ENCODE peak calls at places on chromosomes 2 and 18, in five cellular contexts. U, T, J, K and I are unnamed samples.

GRCh38 chr2:44955593-44956449 is 14.3 kb downstream of the SIX3 start:
- DNase-seq in U (peak), T (peak), J (peak), K (peak), I (peak)

GRCh38 chr2:60366178-60366577 is 187.3 kb downstream of the BCL11A start:
- DNase-seq in U (no peak), T (no peak), J (no peak), K (no peak), I (no peak)

GRCh38 chr2:8679827-8680731 is 1.8 kb upstream of the ID2 start:
- DNase-seq in U (no peak), T (no peak), J (no peak), K (no peak), I (peak)

GRCh38 chr2:185921048-185921756 is 182.6 kb downstream of the FSIP2 start:
- DNase-seq in U (no peak), T (no peak), J (no peak), K (no peak), I (no peak)

GRCh38 chr2:29223851-29224692 is 108.9 kb downstream of the CLIP4 start:
- DNase-seq in U (peak), T (no peak), J (no peak), K (peak), I (peak)

GRCh38 chr2:241189856-241190201 is 1.4 kb downstream of the ANO7 start:
- DNase-seq in U (no peak), T (no peak), J (no peak), K (no peak), I (no peak)

GRCh38 chr2:240233891-240234502 is 93.5 kb upstream of the OTOS start:
- DNase-seq in U (no peak), T (no peak), J (peak), K (no peak), I (no peak)

GRCh38 chr18:61605376-61606067 is 272.3 kb downstream of the CDH20 start:
- DNase-seq in U (no peak), T (no peak), J (no peak), K (no peak), I (no peak)

GRCh38 chr2:99878951-99879350 is 263.4 kb downstream of the AFF3 start:
- DNase-seq in U (no peak), T (peak), J (no peak), K (no peak), I (peak)

GRCh38 chr2:69797836-69798465 is 31.5 kb upstream of the GMCL1 start:
- DNase-seq in U (no peak), T (no peak), J (no peak), K (no peak), I (no peak)

GRCh38 chr2:96225016-96225533 is 16.4 kb upstream of the STARD7 start:
- DNase-seq in U (no peak), T (no peak), J (no peak), K (no peak), I (no peak)

GRCh38 chr18:38539373-38539772 is 973.8 kb upstream of the CELF4 start:
- DNase-seq in U (no peak), T (no peak), J (no peak), K (no peak), I (no peak)

GRCh38 chr2:195021704-195022513 is 635.1 kb upstream of the SLC39A10 start:
- DNase-seq in U (no peak), T (no peak), J (no peak), K (no peak), I (no peak)

GRCh38 chr2:138777996-138778395 is 2.2 kb downstream of the NXPH2 start:
- DNase-seq in U (no peak), T (no peak), J (no peak), K (peak), I (peak)

GRCh38 chr2:16687222-16687621 is 21.6 kb upstream of the CYRIA start:
- DNase-seq in U (no peak), T (no peak), J (no peak), K (no peak), I (no peak)

GRCh38 chr2:47174731-47175361 is 19.7 kb upstream of the STPG4 start:
- DNase-seq in U (peak), T (no peak), J (no peak), K (peak), I (peak)

GRCh38 chr18:67644226-67644625 is 127.7 kb upstream of the DSEL start:
- DNase-seq in U (no peak), T (no peak), J (no peak), K (no peak), I (no peak)

GRCh38 chr2:121501070-121501469 is 29.6 kb upstream of the RNU4ATAC start:
- DNase-seq in U (no peak), T (no peak), J (no peak), K (no peak), I (no peak)

GRCh38 chr2:147045113-147045512 is 799.7 kb upstream of the ACVR2A start:
- DNase-seq in U (peak), T (no peak), J (peak), K (peak), I (peak)

GRCh38 chr2:159224061-159224813 is 62.3 kb downstream of the WDSUB1 start:
- DNase-seq in U (no peak), T (no peak), J (no peak), K (no peak), I (no peak)

GRCh38 chr2:150626934-150627336 is 139.5 kb upstream of the RND3 start:
- DNase-seq in U (no peak), T (no peak), J (no peak), K (no peak), I (no peak)

GRCh38 chr2:181471227-181471626 is 14.0 kb downstream of the ITGA4 start:
- DNase-seq in U (no peak), T (no peak), J (no peak), K (no peak), I (no peak)

GRCh38 chr2:135742307-135742838 is 718 bp downstream of the UBXN4 start:
- DNase-seq in U (peak), T (peak), J (peak), K (peak), I (peak)

GRCh38 chr2:21836261-21836660 is 712.5 kb downstream of the TDRD15 start:
- DNase-seq in U (no peak), T (no peak), J (no peak), K (no peak), I (no peak)

GRCh38 chr2:155418753-155419152 is 720.3 kb downstream of the KCNJ3 start:
- DNase-seq in U (no peak), T (no peak), J (no peak), K (no peak), I (no peak)

GRCh38 chr2:70553334-70553583 is 367 bp downstream of the TGFA start:
- DNase-seq in U (no peak), T (no peak), J (no peak), K (no peak), I (peak)

GRCh38 chr2:133658020-133658903 is 90.0 kb upstream of the NCKAP5 start:
- DNase-seq in U (no peak), T (no peak), J (no peak), K (no peak), I (no peak)

GRCh38 chr18:21243041-21243431 is 1.0 kb downstream of the GREB1L start:
- DNase-seq in U (no peak), T (no peak), J (no peak), K (no peak), I (no peak)

GRCh38 chr2:34734662-34735061 is 1135.6 kb upstream of the FAM98A start:
- DNase-seq in U (no peak), T (no peak), J (no peak), K (no peak), I (peak)

GRCh38 chr2:218406949-218407703 is 7.5 kb downstream of the CTDSP1 start:
- DNase-seq in U (no peak), T (no peak), J (peak), K (no peak), I (peak)

GRCh38 chr2:240871071-240871958 is 2.7 kb downstream of the AGXT start:
- DNase-seq in U (no peak), T (no peak), J (no peak), K (no peak), I (no peak)

GRCh38 chr2:231391981-231392380 is 3.5 kb upstream of the B3GNT7 start:
- DNase-seq in U (no peak), T (no peak), J (no peak), K (no peak), I (no peak)

GRCh38 chr2:170929686-170930050 is 615 bp downstream of the GORASP2 start:
- DNase-seq in U (peak), T (no peak), J (peak), K (peak), I (peak)

GRCh38 chr2:121218386-121218938 is 66.5 kb downstream of the TFCP2L1 start:
- DNase-seq in U (no peak), T (no peak), J (no peak), K (no peak), I (no peak)

GRCh38 chr18:23872701-23873550 is 141.6 kb upstream of the TTC39C start:
- DNase-seq in U (no peak), T (no peak), J (no peak), K (peak), I (no peak)

GRCh38 chr2:96859338-96859649 is 1.5 kb upstream of the ANKRD39 start:
- DNase-seq in U (no peak), T (no peak), J (peak), K (no peak), I (no peak)

GRCh38 chr2:43300781-43301586 is 74.6 kb upstream of the ZFP36L2 start:
- DNase-seq in U (no peak), T (no peak), J (no peak), K (no peak), I (no peak)

GRCh38 chr2:45822272-45822630 is 170.8 kb downstream of the PRKCE start:
- DNase-seq in U (no peak), T (no peak), J (no peak), K (peak), I (no peak)

GRCh38 chr2:127620867-127621266 is 25.1 kb upstream of the GPR17 start:
- DNase-seq in U (no peak), T (no peak), J (no peak), K (no peak), I (no peak)